ENCODE peak calls at places on chromosomes 6 and 20, in eight cellular contexts. One of them, this sample, is unnamed.

GRCh38 chr6:3410385-3411360 is 46.2 kb downstream of the SLC22A23 start:
- DNase-seq in sigmoid colon: peak
- DNase-seq in fibroblast of pulmonary artery: peak
- DNase-seq in GM20000: peak
- DNase-seq in AG09319: no peak
- DNase-seq in upper lobe of right lung: peak
- DNase-seq in progenitor cell of endocrine pancreas: peak
- DNase-seq in AG04449: no peak
- DNase-seq in this sample: no peak

GRCh38 chr20:3691897-3692296 is 10.1 kb upstream of the ADAM33 start:
- DNase-seq in upper lobe of right lung: no peak
- DNase-seq in GM20000: no peak
- DNase-seq in sigmoid colon: no peak
- DNase-seq in fibroblast of pulmonary artery: no peak
- DNase-seq in progenitor cell of endocrine pancreas: no peak
- DNase-seq in AG09319: no peak
- DNase-seq in AG04449: no peak
- DNase-seq in this sample: no peak

GRCh38 chr6:83592770-83593394 is 80.5 kb downstream of the PRSS35 start:
- DNase-seq in AG09319: no peak
- DNase-seq in fibroblast of pulmonary artery: peak
- DNase-seq in progenitor cell of endocrine pancreas: no peak
- DNase-seq in sigmoid colon: no peak
- DNase-seq in GM20000: peak
- DNase-seq in upper lobe of right lung: no peak
- DNase-seq in AG04449: no peak
- DNase-seq in this sample: no peak

GRCh38 chr20:3980260-3981131 is 34.9 kb downstream of the RNF24 start:
- DNase-seq in progenitor cell of endocrine pancreas: no peak
- DNase-seq in AG09319: no peak
- DNase-seq in AG04449: no peak
- DNase-seq in GM20000: no peak
- DNase-seq in sigmoid colon: no peak
- DNase-seq in upper lobe of right lung: no peak
- DNase-seq in fibroblast of pulmonary artery: peak
- DNase-seq in this sample: no peak

GRCh38 chr6:53240763-53241162 is 92.1 kb upstream of the GCM1 start:
- DNase-seq in AG09319: no peak
- DNase-seq in sigmoid colon: no peak
- DNase-seq in upper lobe of right lung: no peak
- DNase-seq in progenitor cell of endocrine pancreas: no peak
- DNase-seq in GM20000: no peak
- DNase-seq in AG04449: no peak
- DNase-seq in fibroblast of pulmonary artery: no peak
- DNase-seq in this sample: no peak

GRCh38 chr6:108120311-108120710 is 45.5 kb upstream of the NR2E1 start:
- DNase-seq in AG09319: no peak
- DNase-seq in fibroblast of pulmonary artery: no peak
- DNase-seq in GM20000: no peak
- DNase-seq in AG04449: no peak
- DNase-seq in upper lobe of right lung: no peak
- DNase-seq in progenitor cell of endocrine pancreas: no peak
- DNase-seq in sigmoid colon: no peak
- DNase-seq in this sample: no peak

GRCh38 chr6:11381801-11382513 is 149.5 kb upstream of the NEDD9 start:
- DNase-seq in AG04449: no peak
- DNase-seq in upper lobe of right lung: peak
- DNase-seq in AG09319: no peak
- DNase-seq in fibroblast of pulmonary artery: no peak
- DNase-seq in GM20000: peak
- DNase-seq in progenitor cell of endocrine pancreas: no peak
- DNase-seq in sigmoid colon: no peak
- DNase-seq in this sample: no peak

GRCh38 chr6:128527375-128527774 is 7.0 kb upstream of the PTPRK start:
- DNase-seq in progenitor cell of endocrine pancreas: no peak
- DNase-seq in AG04449: no peak
- DNase-seq in fibroblast of pulmonary artery: no peak
- DNase-seq in AG09319: no peak
- DNase-seq in upper lobe of right lung: no peak
- DNase-seq in sigmoid colon: no peak
- DNase-seq in GM20000: no peak
- DNase-seq in this sample: no peak

GRCh38 chr6:121780325-121781313 is 345.2 kb downstream of the GJA1 start:
- DNase-seq in AG04449: peak
- DNase-seq in GM20000: no peak
- DNase-seq in progenitor cell of endocrine pancreas: no peak
- DNase-seq in upper lobe of right lung: peak
- DNase-seq in fibroblast of pulmonary artery: peak
- DNase-seq in sigmoid colon: peak
- DNase-seq in AG09319: peak
- DNase-seq in this sample: no peak

GRCh38 chr6:156256161-156256560 is 521.0 kb upstream of the ARID1B start:
- DNase-seq in AG09319: no peak
- DNase-seq in AG04449: no peak
- DNase-seq in GM20000: no peak
- DNase-seq in upper lobe of right lung: no peak
- DNase-seq in progenitor cell of endocrine pancreas: no peak
- DNase-seq in sigmoid colon: no peak
- DNase-seq in fibroblast of pulmonary artery: no peak
- DNase-seq in this sample: no peak

GRCh38 chr6:110475255-110475654 is 1.2 kb downstream of the SLC22A16 start:
- DNase-seq in progenitor cell of endocrine pancreas: no peak
- DNase-seq in AG09319: no peak
- DNase-seq in fibroblast of pulmonary artery: peak
- DNase-seq in GM20000: no peak
- DNase-seq in AG04449: no peak
- DNase-seq in upper lobe of right lung: no peak
- DNase-seq in sigmoid colon: no peak
- DNase-seq in this sample: no peak

GRCh38 chr6:142872376-142872775 is 72.6 kb downstream of the HIVEP2 start:
- DNase-seq in progenitor cell of endocrine pancreas: no peak
- DNase-seq in AG04449: no peak
- DNase-seq in fibroblast of pulmonary artery: peak
- DNase-seq in GM20000: no peak
- DNase-seq in upper lobe of right lung: no peak
- DNase-seq in sigmoid colon: no peak
- DNase-seq in AG09319: no peak
- DNase-seq in this sample: no peak

GRCh38 chr20:62066983-62067433 is 1.3 kb upstream of the TAF4 start:
- DNase-seq in upper lobe of right lung: no peak
- DNase-seq in GM20000: peak
- DNase-seq in sigmoid colon: no peak
- DNase-seq in fibroblast of pulmonary artery: peak
- DNase-seq in AG04449: no peak
- DNase-seq in progenitor cell of endocrine pancreas: no peak
- DNase-seq in AG09319: no peak
- DNase-seq in this sample: no peak
- TF ChIP-seq CTCF in upper lobe of right lung: no peak
- TF ChIP-seq CTCF in GM20000: no peak
- TF ChIP-seq CTCF in sigmoid colon: no peak
- TF ChIP-seq CTCF in fibroblast of pulmonary artery: no peak
- TF ChIP-seq CTCF in AG04449: no peak
- TF ChIP-seq CTCF in progenitor cell of endocrine pancreas: no peak
- TF ChIP-seq CTCF in AG09319: no peak
- TF ChIP-seq CTCF in this sample: no peak

DNA sequence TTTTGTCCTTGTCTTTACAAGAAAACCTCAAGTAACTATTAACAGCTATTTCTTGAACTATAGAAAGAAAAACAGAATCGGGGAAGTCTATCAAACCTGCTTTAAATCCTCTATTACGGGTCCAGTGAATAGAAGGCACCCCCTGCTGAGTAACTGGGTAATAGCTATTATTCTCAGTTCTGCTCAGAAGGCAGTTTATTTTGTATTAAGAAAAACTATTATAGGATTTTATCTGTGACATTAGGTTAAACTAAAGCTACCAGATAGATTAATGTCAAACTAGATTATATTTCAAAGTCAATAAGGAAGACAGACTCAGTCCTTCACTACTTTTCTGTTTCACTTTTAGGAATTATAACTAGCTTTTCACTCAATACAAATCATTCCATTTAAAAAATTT is 93.7 kb downstream of the DST start:
- DNase-seq in upper lobe of right lung: no peak
- DNase-seq in fibroblast of pulmonary artery: peak
- DNase-seq in GM20000: no peak
- DNase-seq in AG04449: no peak
- DNase-seq in AG09319: no peak
- DNase-seq in progenitor cell of endocrine pancreas: no peak
- DNase-seq in sigmoid colon: no peak
- DNase-seq in this sample: no peak
- TF ChIP-seq CTCF in upper lobe of right lung: peak
- TF ChIP-seq CTCF in fibroblast of pulmonary artery: peak
- TF ChIP-seq CTCF in GM20000: no peak
- TF ChIP-seq CTCF in AG04449: peak
- TF ChIP-seq CTCF in AG09319: peak
- TF ChIP-seq CTCF in progenitor cell of endocrine pancreas: peak
- TF ChIP-seq CTCF in sigmoid colon: no peak
- TF ChIP-seq CTCF in this sample: peak

GRCh38 chr20:23449400-23449799 is 3.3 kb downstream of the CST11 start:
- DNase-seq in progenitor cell of endocrine pancreas: no peak
- DNase-seq in fibroblast of pulmonary artery: peak
- DNase-seq in AG09319: no peak
- DNase-seq in AG04449: no peak
- DNase-seq in upper lobe of right lung: no peak
- DNase-seq in sigmoid colon: no peak
- DNase-seq in GM20000: no peak
- DNase-seq in this sample: no peak
- TF ChIP-seq CTCF in progenitor cell of endocrine pancreas: no peak
- TF ChIP-seq CTCF in fibroblast of pulmonary artery: no peak
- TF ChIP-seq CTCF in AG09319: no peak
- TF ChIP-seq CTCF in AG04449: no peak
- TF ChIP-seq CTCF in upper lobe of right lung: no peak
- TF ChIP-seq CTCF in sigmoid colon: no peak
- TF ChIP-seq CTCF in GM20000: no peak
- TF ChIP-seq CTCF in this sample: no peak

GRCh38 chr6:166365221-166365620 is 17.5 kb downstream of the MPC1 start:
- DNase-seq in fibroblast of pulmonary artery: peak
- DNase-seq in AG09319: no peak
- DNase-seq in progenitor cell of endocrine pancreas: no peak
- DNase-seq in AG04449: no peak
- DNase-seq in upper lobe of right lung: no peak
- DNase-seq in sigmoid colon: no peak
- DNase-seq in GM20000: no peak
- DNase-seq in this sample: no peak
- TF ChIP-seq CTCF in fibroblast of pulmonary artery: no peak
- TF ChIP-seq CTCF in AG09319: no peak
- TF ChIP-seq CTCF in progenitor cell of endocrine pancreas: no peak
- TF ChIP-seq CTCF in AG04449: no peak
- TF ChIP-seq CTCF in upper lobe of right lung: no peak
- TF ChIP-seq CTCF in sigmoid colon: no peak
- TF ChIP-seq CTCF in GM20000: no peak
- TF ChIP-seq CTCF in this sample: no peak

GRCh38 chr6:6479706-6480250 is 108.7 kb upstream of the LY86 start:
- DNase-seq in GM20000: no peak
- DNase-seq in fibroblast of pulmonary artery: no peak
- DNase-seq in sigmoid colon: no peak
- DNase-seq in AG04449: no peak
- DNase-seq in upper lobe of right lung: no peak
- DNase-seq in AG09319: no peak
- DNase-seq in progenitor cell of endocrine pancreas: no peak
- DNase-seq in this sample: no peak

GRCh38 chr6:6471276-6471675 is 117.2 kb upstream of the LY86 start:
- DNase-seq in fibroblast of pulmonary artery: no peak
- DNase-seq in AG09319: no peak
- DNase-seq in upper lobe of right lung: no peak
- DNase-seq in AG04449: no peak
- DNase-seq in sigmoid colon: no peak
- DNase-seq in progenitor cell of endocrine pancreas: no peak
- DNase-seq in GM20000: no peak
- DNase-seq in this sample: no peak

GRCh38 chr6:6470112-6470511 is 118.4 kb upstream of the LY86 start:
- DNase-seq in AG04449: no peak
- DNase-seq in sigmoid colon: no peak
- DNase-seq in fibroblast of pulmonary artery: no peak
- DNase-seq in upper lobe of right lung: no peak
- DNase-seq in progenitor cell of endocrine pancreas: no peak
- DNase-seq in AG09319: no peak
- DNase-seq in GM20000: no peak
- DNase-seq in this sample: no peak

GRCh38 chr6:6469074-6469473 is 119.4 kb upstream of the LY86 start:
- DNase-seq in AG09319: no peak
- DNase-seq in sigmoid colon: no peak
- DNase-seq in GM20000: no peak
- DNase-seq in progenitor cell of endocrine pancreas: no peak
- DNase-seq in upper lobe of right lung: no peak
- DNase-seq in fibroblast of pulmonary artery: no peak
- DNase-seq in AG04449: no peak
- DNase-seq in this sample: no peak

GRCh38 chr6:6474170-6474920 is 114.2 kb upstream of the LY86 start:
- DNase-seq in GM20000: no peak
- DNase-seq in progenitor cell of endocrine pancreas: no peak
- DNase-seq in fibroblast of pulmonary artery: no peak
- DNase-seq in AG04449: no peak
- DNase-seq in upper lobe of right lung: no peak
- DNase-seq in sigmoid colon: no peak
- DNase-seq in AG09319: no peak
- DNase-seq in this sample: no peak
- TF ChIP-seq CTCF in GM20000: no peak
- TF ChIP-seq CTCF in progenitor cell of endocrine pancreas: no peak
- TF ChIP-seq CTCF in fibroblast of pulmonary artery: no peak
- TF ChIP-seq CTCF in AG04449: no peak
- TF ChIP-seq CTCF in upper lobe of right lung: no peak
- TF ChIP-seq CTCF in sigmoid colon: no peak
- TF ChIP-seq CTCF in AG09319: no peak
- TF ChIP-seq CTCF in this sample: no peak

GRCh38 chr20:13995841-13996240 is 525 bp downstream of the MACROD2 start:
- DNase-seq in GM20000: no peak
- DNase-seq in progenitor cell of endocrine pancreas: peak
- DNase-seq in upper lobe of right lung: peak
- DNase-seq in sigmoid colon: peak
- DNase-seq in fibroblast of pulmonary artery: no peak
- DNase-seq in AG09319: no peak
- DNase-seq in AG04449: no peak
- DNase-seq in this sample: no peak
- TF ChIP-seq CTCF in GM20000: no peak
- TF ChIP-seq CTCF in progenitor cell of endocrine pancreas: peak
- TF ChIP-seq CTCF in upper lobe of right lung: no peak
- TF ChIP-seq CTCF in sigmoid colon: no peak
- TF ChIP-seq CTCF in fibroblast of pulmonary artery: no peak
- TF ChIP-seq CTCF in AG09319: no peak
- TF ChIP-seq CTCF in AG04449: no peak
- TF ChIP-seq CTCF in this sample: no peak

DNA sequence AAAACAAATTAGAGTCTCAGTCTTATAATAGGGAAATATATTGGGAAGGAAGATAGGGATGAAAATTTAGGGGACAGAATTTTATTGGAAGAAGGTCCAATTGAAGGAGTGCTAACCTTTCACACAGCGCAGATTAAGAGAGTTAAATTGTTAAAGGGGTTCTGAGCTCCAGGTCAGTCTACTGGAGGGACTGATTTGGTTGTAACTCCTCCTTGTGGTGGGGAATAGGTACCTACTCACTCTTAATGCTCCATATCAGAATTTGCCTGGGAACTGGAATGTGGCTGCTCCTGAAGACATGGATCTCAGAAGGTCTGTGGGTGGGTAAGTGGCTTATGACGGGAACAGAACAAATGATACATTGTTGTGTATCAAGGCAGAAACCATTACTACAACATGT is 143.5 kb downstream of the FLRT3 start:
- DNase-seq in fibroblast of pulmonary artery: peak
- DNase-seq in GM20000: no peak
- DNase-seq in progenitor cell of endocrine pancreas: no peak
- DNase-seq in AG09319: no peak
- DNase-seq in AG04449: no peak
- DNase-seq in upper lobe of right lung: no peak
- DNase-seq in sigmoid colon: no peak
- DNase-seq in this sample: no peak
- TF ChIP-seq CTCF in fibroblast of pulmonary artery: peak
- TF ChIP-seq CTCF in GM20000: no peak
- TF ChIP-seq CTCF in progenitor cell of endocrine pancreas: no peak
- TF ChIP-seq CTCF in AG09319: no peak
- TF ChIP-seq CTCF in AG04449: peak
- TF ChIP-seq CTCF in upper lobe of right lung: no peak
- TF ChIP-seq CTCF in sigmoid colon: no peak
- TF ChIP-seq CTCF in this sample: no peak

GRCh38 chr6:170148709-170149470 is 142.0 kb downstream of the DLL1 start:
- DNase-seq in progenitor cell of endocrine pancreas: no peak
- DNase-seq in sigmoid colon: peak
- DNase-seq in AG09319: no peak
- DNase-seq in upper lobe of right lung: no peak
- DNase-seq in AG04449: no peak
- DNase-seq in GM20000: no peak
- DNase-seq in fibroblast of pulmonary artery: no peak
- DNase-seq in this sample: no peak
- TF ChIP-seq CTCF in progenitor cell of endocrine pancreas: no peak
- TF ChIP-seq CTCF in sigmoid colon: no peak
- TF ChIP-seq CTCF in AG09319: no peak
- TF ChIP-seq CTCF in upper lobe of right lung: no peak
- TF ChIP-seq CTCF in AG04449: no peak
- TF ChIP-seq CTCF in GM20000: no peak
- TF ChIP-seq CTCF in fibroblast of pulmonary artery: no peak
- TF ChIP-seq CTCF in this sample: no peak

This sample was measured in osteocyte.